ENCODE peak calls at places on chromosomes 7 and 10, in six cellular contexts. A is endodermal cell, F is astrocyte, S is SK-N-MC, Q is fibroblast of lung, X is IMR-90. N is an unnamed sample.

GRCh38 chr10:116836087-116836486 is 13.2 kb upstream of the ENO4 start:
- DNase-seq in A (peak), F (no peak), S (no peak), Q (no peak), X (no peak), N (no peak)

GRCh38 chr10:35685402-35685801 is 43.3 kb upstream of the FZD8 start:
- DNase-seq in A (no peak), F (no peak), S (no peak), Q (no peak), X (no peak), N (no peak)

GRCh38 chr10:85510682-85511081 is 855.9 kb downstream of the GRID1 start:
- DNase-seq in A (peak), F (no peak), S (no peak), Q (no peak), X (no peak), N (no peak)

GRCh38 chr7:99028261-99028971 is 115.5 kb downstream of the SMURF1 start:
- DNase-seq in A (no peak), F (no peak), S (no peak), Q (no peak), X (no peak), N (no peak)

GRCh38 chr10:107740962-107741690 is 576.6 kb upstream of the SORCS1 start:
- DNase-seq in A (no peak), F (peak), S (no peak), Q (no peak), X (peak), N (peak)

GRCh38 chr10:43237128-43237527 is 29.7 kb downstream of the RASGEF1A start:
- DNase-seq in A (peak), F (no peak), S (no peak), Q (no peak), X (no peak), N (no peak)

GRCh38 chr10:47037654-47038425 is 126.6 kb downstream of the PTPN20 start:
- DNase-seq in A (no peak), F (no peak), S (peak), Q (no peak), X (no peak), N (no peak)

GRCh38 chr10:35423505-35424306 is 87.4 kb downstream of the CCNY start:
- DNase-seq in A (no peak), F (peak), S (no peak), Q (no peak), X (peak), N (peak)

GRCh38 chr10:31118561-31118960 is 86.9 kb upstream of the ZNF438 start:
- DNase-seq in A (no peak), F (peak), S (no peak), Q (no peak), X (peak), N (peak)

GRCh38 chr7:133556553-133556952 is 303.7 kb downstream of the EXOC4 start:
- DNase-seq in A (no peak), F (peak), S (no peak), Q (no peak), X (no peak), N (no peak)

GRCh38 chr7:42189535-42189934 is 47.5 kb downstream of the GLI3 start:
- DNase-seq in A (no peak), F (peak), S (no peak), Q (peak), X (peak), N (peak)

GRCh38 chr10:60343254-60343653 is 46.4 kb downstream of the ANK3 start:
- DNase-seq in A (no peak), F (peak), S (no peak), Q (peak), X (peak), N (no peak)

GRCh38 chr7:84847790-84848189 is 339.1 kb downstream of the SEMA3D start:
- DNase-seq in A (no peak), F (no peak), S (no peak), Q (no peak), X (peak), N (no peak)

GRCh38 chr10:18542832-18543231 is 108.6 kb downstream of the NSUN6 start:
- DNase-seq in A (no peak), F (peak), S (no peak), Q (peak), X (peak), N (no peak)
- H3K27ac ChIP-seq in A (no peak), F (no peak), S (no peak), Q (no peak), X (no peak), N (no peak)

DNA sequence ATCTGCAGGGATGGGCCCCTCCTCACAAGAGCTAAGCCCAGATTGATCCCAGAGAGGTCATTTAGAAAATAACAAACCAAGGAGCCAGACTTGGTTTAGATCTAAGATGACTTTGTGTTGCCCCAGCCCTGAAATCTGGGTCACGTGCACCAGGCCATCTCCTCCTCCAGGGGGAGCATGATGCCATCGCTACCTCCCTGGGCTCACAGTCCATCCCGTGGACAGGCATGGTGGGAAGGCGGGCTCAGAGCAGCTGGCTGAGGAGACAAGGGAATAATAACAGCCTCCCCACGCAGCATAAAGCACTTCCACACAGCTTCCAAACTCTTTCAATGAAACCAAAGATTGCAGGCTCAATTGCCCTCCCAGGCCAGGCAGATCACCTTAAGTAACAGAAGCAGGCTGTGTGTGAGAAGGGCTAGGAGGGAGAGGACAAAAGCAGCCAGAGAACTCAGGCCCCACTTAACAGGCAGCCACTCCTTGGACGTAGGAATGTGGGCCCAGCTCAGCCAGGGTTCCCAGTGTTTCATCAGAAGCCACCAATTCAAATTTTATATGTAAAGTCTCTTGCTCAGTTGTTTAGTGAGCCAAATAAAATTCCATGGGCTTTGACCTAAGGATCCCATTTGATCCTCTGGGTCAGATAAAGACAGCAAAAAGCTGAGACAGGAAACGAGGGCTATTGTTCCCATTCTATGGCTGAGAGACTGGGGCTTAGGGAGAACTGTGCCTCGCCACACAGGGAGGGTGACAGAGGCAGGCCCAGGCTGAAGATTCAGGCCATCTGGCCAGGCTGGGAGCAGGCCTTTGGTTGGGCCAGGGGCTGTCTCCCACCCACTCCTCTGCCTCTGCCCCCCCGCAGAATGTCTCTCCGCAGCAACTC is 100.2 kb downstream of the COL13A1 start:
- DNase-seq in A (peak), F (peak), S (no peak), Q (peak), X (peak), N (peak)
- H3K9ac ChIP-seq in A (no peak), F (no peak), S (no peak), Q (no peak), X (no peak), N (no peak)

DNA sequence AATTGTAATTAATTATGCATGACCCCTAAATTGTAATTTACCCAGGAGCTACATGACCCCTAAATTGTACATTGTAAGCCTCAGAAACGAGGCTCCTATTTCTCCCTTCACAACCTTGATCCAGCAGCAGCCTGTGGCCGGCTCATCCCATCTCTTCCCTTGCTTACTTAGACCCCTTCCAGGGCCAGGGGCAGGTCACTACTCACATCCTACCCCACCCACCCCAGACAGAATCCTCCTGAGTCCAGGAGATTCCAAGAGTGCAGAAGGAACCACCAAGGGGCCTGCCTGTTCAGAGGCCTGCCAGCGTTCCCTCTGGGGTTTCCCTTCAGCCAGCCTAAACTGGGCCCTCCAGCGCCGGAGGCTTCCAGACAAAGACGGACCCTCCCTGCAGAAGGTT is 19.0 kb downstream of the LEP start:
- DNase-seq in A (no peak), F (no peak), S (no peak), Q (no peak), X (no peak), N (no peak)
- H3K27ac ChIP-seq in A (no peak), F (no peak), S (no peak), Q (no peak), X (no peak), N (peak)

GRCh38 chr7:140918236-140918635 is 6.5 kb downstream of the BRAF start:
- DNase-seq in A (no peak), F (no peak), S (no peak), Q (no peak), X (no peak), N (no peak)
- H3K9ac ChIP-seq in A (no peak), F (no peak), S (no peak), Q (no peak), X (no peak), N (no peak)

GRCh38 chr10:114028425-114028824 is 15.2 kb upstream of the ADRB1 start:
- DNase-seq in A (no peak), F (no peak), S (no peak), Q (no peak), X (no peak), N (no peak)
- H3K27ac ChIP-seq in A (no peak), F (no peak), S (no peak), Q (no peak), X (no peak), N (no peak)

GRCh38 chr10:12194752-12195271 is 879 bp downstream of the NUDT5 start:
- DNase-seq in A (peak), F (peak), S (no peak), Q (peak), X (peak), N (peak)

GRCh38 chr10:12191715-12192114 is 4.0 kb downstream of the NUDT5 start:
- DNase-seq in A (no peak), F (no peak), S (no peak), Q (peak), X (no peak), N (no peak)

GRCh38 chr10:12195281-12195602 is 449 bp downstream of the NUDT5 start:
- DNase-seq in A (no peak), F (no peak), S (no peak), Q (no peak), X (no peak), N (no peak)

GRCh38 chr10:12195603-12196506 is at the start of the genes CDC123 and NUDT5:
- DNase-seq in A (peak), F (peak), S (no peak), Q (peak), X (peak), N (peak)

GRCh38 chr10:12193193-12193592 is 2.5 kb downstream of the NUDT5 start:
- DNase-seq in A (no peak), F (peak), S (no peak), Q (peak), X (peak), N (peak)
- H3K9ac ChIP-seq in A (no peak), F (no peak), S (no peak), Q (no peak), X (no peak), N (no peak)

DNA sequence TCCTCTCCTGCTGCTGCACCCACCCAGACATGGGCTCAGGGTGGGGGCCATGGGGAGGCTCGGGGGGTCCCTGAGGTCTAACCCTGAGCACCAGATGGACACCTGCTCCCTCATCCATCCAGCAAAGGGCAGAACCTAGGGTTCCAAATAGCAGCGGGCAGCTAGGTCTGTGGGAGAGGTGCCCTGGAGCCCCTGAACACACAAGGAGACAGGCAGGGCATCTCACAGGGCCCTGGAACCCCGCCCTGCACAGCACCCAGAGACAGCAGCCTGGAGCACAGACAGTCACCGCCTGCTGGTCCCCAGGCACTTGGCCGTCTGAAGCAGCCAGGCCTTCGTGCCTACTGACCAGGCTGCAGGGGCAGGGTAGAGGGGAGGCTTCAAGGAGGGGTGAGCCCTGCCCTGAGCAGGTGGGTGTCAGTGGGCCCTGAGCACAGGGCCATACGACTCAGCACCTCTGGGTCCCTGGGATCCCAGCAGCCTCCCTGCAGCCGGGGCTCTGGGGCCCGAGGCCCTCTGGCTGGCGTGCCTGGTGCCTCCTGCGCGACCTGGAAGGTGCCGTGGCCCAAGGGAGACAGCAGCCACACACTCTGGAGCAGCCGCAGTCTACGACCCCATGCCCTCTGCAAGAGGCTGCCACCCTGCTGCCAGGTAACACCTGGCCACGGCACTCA is 38.3 kb downstream of the GET4 start:
- DNase-seq in A (no peak), F (no peak), S (no peak), Q (no peak), X (no peak), N (no peak)
- H3K27ac ChIP-seq in A (no peak), F (no peak), S (no peak), Q (no peak), X (no peak), N (no peak)

GRCh38 chr10:15369642-15370211 is 1.4 kb downstream of the FAM171A1 start:
- DNase-seq in A (peak), F (no peak), S (no peak), Q (no peak), X (no peak), N (no peak)
- H3K9ac ChIP-seq in A (peak), F (peak), S (peak), Q (peak), X (peak), N (peak)

DNA sequence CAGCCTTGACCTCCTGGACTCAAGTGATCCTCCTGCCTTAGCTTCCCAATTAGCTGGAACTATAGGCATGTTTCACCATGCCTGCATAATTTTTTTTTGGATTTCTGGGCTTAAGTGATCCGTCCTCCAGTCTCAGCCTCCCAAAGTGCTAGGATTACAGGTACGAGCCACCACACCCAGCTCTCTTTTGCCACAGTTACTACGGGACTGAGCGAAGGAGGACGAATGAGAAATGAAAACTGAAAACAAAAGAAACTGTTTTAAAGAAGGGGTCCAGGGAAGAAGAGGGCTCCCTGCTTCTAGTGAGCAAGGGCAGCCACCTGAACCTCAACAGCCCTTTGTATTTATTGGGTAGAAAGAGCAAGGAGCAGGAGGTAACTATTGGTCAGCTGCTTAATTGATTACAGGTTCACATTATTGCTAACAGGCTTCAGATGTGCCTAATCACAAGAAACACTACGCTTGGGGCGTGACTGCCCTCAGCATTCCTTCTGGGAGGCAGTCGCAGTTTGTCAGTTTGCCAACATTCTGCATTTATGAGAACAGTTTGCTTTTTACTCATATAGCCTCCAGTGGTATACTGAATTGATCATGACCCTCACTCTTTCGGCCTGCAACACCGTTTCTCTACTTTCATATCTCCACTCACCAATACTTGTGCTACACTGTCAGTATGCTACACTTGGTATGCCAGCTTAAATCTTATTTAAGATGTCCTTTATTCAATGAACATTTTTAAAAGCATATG is 676.8 kb downstream of the DNAJB9 start:
- DNase-seq in A (no peak), F (peak), S (no peak), Q (peak), X (no peak), N (peak)
- H3K27ac ChIP-seq in A (no peak), F (no peak), S (no peak), Q (no peak), X (no peak), N (peak)

GRCh38 chr10:74189999-74190421 is 39.0 kb downstream of the ADK start:
- DNase-seq in A (no peak), F (peak), S (peak), Q (peak), X (peak), N (peak)
- H3K9ac ChIP-seq in A (no peak), F (peak), S (peak), Q (no peak), X (peak), N (peak)